ENCODE peak calls at places on chromosomes 4 and X, in six cellular contexts. C is Caco-2; I is activated CD4-positive, alpha-beta T cell treated with anti-CD3 and anti-CD28 coated beads, Interleukin-2, amount 50 U/mL, for 24 hours; N is HT1080; M is mesendoderm; J is stimulated activated naive CD8-positive, alpha-beta T cell treated with anti-CD3 and anti-CD28 coated beads, Interleukin-15, Interleukin-2, amounts not matched to agents 100 U/mL and 50 U/mL, for 24 hours. Q is an unnamed sample.

GRCh38 chr4:141391771-141392170 is 171.1 kb downstream of the ZNF330 start:
- DNase-seq in C (no peak), I (no peak), N (peak), M (no peak), J (no peak), Q (no peak)

GRCh38 chr4:168408620-168409019 is 71.7 kb downstream of the DDX60L start:
- DNase-seq in C (no peak), I (no peak), N (peak), M (no peak), J (no peak), Q (no peak)

GRCh38 chr4:182141046-182141445 is 102.2 kb upstream of the TENM3 start:
- DNase-seq in C (no peak), I (no peak), N (no peak), M (peak), J (no peak), Q (no peak)

GRCh38 chrX:9635368-9635767 is 130.3 kb downstream of the GPR143 start:
- DNase-seq in C (no peak), I (no peak), N (no peak), M (no peak), J (no peak), Q (peak)

GRCh38 chr4:2072971-2073807 is 14.1 kb downstream of the NAT8L start:
- DNase-seq in C (no peak), I (no peak), N (no peak), M (no peak), J (no peak), Q (no peak)

GRCh38 chr4:91488946-91489345 is 814.8 kb upstream of the GRID2 start:
- DNase-seq in C (no peak), I (no peak), N (peak), M (peak), J (no peak), Q (no peak)

GRCh38 chrX:18415386-18415785 is 10.0 kb upstream of the CDKL5 start:
- DNase-seq in C (no peak), I (no peak), N (no peak), M (no peak), J (no peak), Q (no peak)

GRCh38 chrX:144214651-144215050 is 330.8 kb downstream of the UBE2NL start:
- DNase-seq in C (no peak), I (no peak), N (no peak), M (no peak), J (no peak), Q (no peak)

GRCh38 chr4:32798471-32798870 is 2078.3 kb downstream of the PCDH7 start:
- DNase-seq in C (no peak), I (no peak), N (no peak), M (no peak), J (no peak), Q (no peak)

GRCh38 chr4:183393446-183393845 is 51.0 kb upstream of the CDKN2AIP start:
- DNase-seq in C (no peak), I (no peak), N (no peak), M (no peak), J (no peak), Q (no peak)

GRCh38 chr4:112951362-112951962 is 98.0 kb upstream of the ANK2 start:
- DNase-seq in C (peak), I (no peak), N (peak), M (peak), J (no peak), Q (no peak)

GRCh38 chr4:189206953-189207352 is 733.7 kb upstream of the FRG1 start:
- DNase-seq in C (no peak), I (no peak), N (no peak), M (no peak), J (no peak), Q (no peak)

GRCh38 chr4:53929955-53930798 is 134.2 kb downstream of the CHIC2 start:
- DNase-seq in C (peak), I (peak), N (peak), M (peak), J (peak), Q (peak)

GRCh38 chr4:56655627-56656345 is 25.3 kb downstream of the HOPX start:
- DNase-seq in C (peak), I (no peak), N (no peak), M (no peak), J (peak), Q (no peak)

GRCh38 chr4:145103496-145103895 is 5.4 kb downstream of the ABCE1 start:
- DNase-seq in C (no peak), I (no peak), N (no peak), M (no peak), J (no peak), Q (no peak)

GRCh38 chr4:100483796-100484195 is 34.0 kb downstream of the EMCN start:
- DNase-seq in C (no peak), I (no peak), N (no peak), M (no peak), J (no peak), Q (no peak)

GRCh38 chr4:8295471-8295870 is 25.9 kb downstream of the HTRA3 start:
- DNase-seq in C (no peak), I (no peak), N (no peak), M (no peak), J (no peak), Q (no peak)

GRCh38 chrX:134685662-134686061 is 27.4 kb upstream of the PLAC1 start:
- DNase-seq in C (no peak), I (no peak), N (no peak), M (no peak), J (no peak), Q (no peak)

GRCh38 chrX:20263474-20263873 is 3.2 kb downstream of the RPS6KA3 start:
- DNase-seq in C (no peak), I (no peak), N (peak), M (no peak), J (no peak), Q (no peak)

GRCh38 chr4:145487626-145488025 is 6.0 kb downstream of the SMAD1 start:
- DNase-seq in C (no peak), I (peak), N (no peak), M (no peak), J (no peak), Q (no peak)

GRCh38 chr4:13516315-13516860 is 27.9 kb downstream of the NKX3-2 start:
- DNase-seq in C (no peak), I (no peak), N (no peak), M (no peak), J (no peak), Q (no peak)

GRCh38 chr4:99078931-99079624 is 9.5 kb downstream of the ADH5 start:
- DNase-seq in C (no peak), I (no peak), N (no peak), M (no peak), J (no peak), Q (no peak)

GRCh38 chr4:182918791-182919302 is 1.7 kb upstream of the DCTD start:
- DNase-seq in C (no peak), I (peak), N (no peak), M (no peak), J (peak), Q (no peak)

GRCh38 chr4:176939445-176939844 is 146.7 kb upstream of the VEGFC start:
- DNase-seq in C (no peak), I (no peak), N (no peak), M (no peak), J (no peak), Q (no peak)

GRCh38 chrX:11427082-11428033 is 134.1 kb downstream of the AMELX start:
- DNase-seq in C (no peak), I (no peak), N (no peak), M (peak), J (no peak), Q (no peak)

GRCh38 chrX:130197464-130197863 is 25.7 kb downstream of the RAB33A start:
- DNase-seq in C (no peak), I (no peak), N (no peak), M (no peak), J (no peak), Q (no peak)

GRCh38 chr4:168636506-168637176 is 139.8 kb downstream of the PALLD start:
- DNase-seq in C (no peak), I (no peak), N (peak), M (no peak), J (no peak), Q (no peak)

GRCh38 chr4:2689114-2689513 is 67.0 kb downstream of the TNIP2 start:
- DNase-seq in C (no peak), I (no peak), N (no peak), M (no peak), J (no peak), Q (no peak)

GRCh38 chrX:144801786-144802185 is 445.5 kb upstream of the SPANXN1 start:
- DNase-seq in C (no peak), I (no peak), N (peak), M (no peak), J (no peak), Q (no peak)

GRCh38 chr4:175776217-175776616 is 35.8 kb downstream of the GPM6A start:
- DNase-seq in C (no peak), I (no peak), N (no peak), M (peak), J (no peak), Q (no peak)

GRCh38 chr4:109298279-109299010 is 4.0 kb downstream of the COL25A1 start:
- DNase-seq in C (peak), I (no peak), N (no peak), M (peak), J (no peak), Q (no peak)

GRCh38 chr4:76166480-76166879 is 18.3 kb upstream of the NUP54 start:
- DNase-seq in C (no peak), I (no peak), N (no peak), M (no peak), J (no peak), Q (no peak)

GRCh38 chrX:5458300-5458699 is 770.4 kb downstream of the NLGN4X start:
- DNase-seq in C (peak), I (no peak), N (no peak), M (peak), J (no peak), Q (no peak)